ENCODE peak calls at places on chromosomes 7 and 10, in nine cellular contexts. V is astrocyte of the spinal cord, E is coronary artery, M is GM13977, D is brain microvascular endothelial cell, B is OCI-LY7, R is neural crest cell, P is GM23338, Q is RWPE2. O is an unnamed sample.
A peak's percentile ranks its signal among the peaks of the same experiment; 100 is the strongest.

GRCh38 chr10:65611592-65611991 is 1314.2 kb upstream of the LRRTM3 start:
- DNase-seq in V (peak; percentile 24), E (no peak), M (no peak), D (peak; percentile 70), B (no peak), R (no peak), P (no peak), Q (no peak), O (no peak)

GRCh38 chr10:20959178-20959577 is 62.1 kb upstream of the NEBL start:
- DNase-seq in V (no peak), E (no peak), M (no peak), D (no peak), B (no peak), R (no peak), P (no peak), Q (no peak), O (no peak)

GRCh38 chr7:51152801-51153200 is 163.8 kb downstream of the COBL start:
- DNase-seq in V (no peak), E (no peak), M (no peak), D (no peak), B (no peak), R (no peak), P (peak; percentile 27), Q (no peak), O (no peak)

GRCh38 chr7:157990226-157990877 is 597.3 kb downstream of the PTPRN2 start:
- DNase-seq in V (no peak), E (no peak), M (no peak), D (no peak), B (no peak), R (no peak), P (no peak), Q (no peak), O (no peak)

GRCh38 chr7:85483205-85483604 is 296.3 kb upstream of the SEMA3D start:
- DNase-seq in V (peak; percentile 51), E (no peak), M (no peak), D (no peak), B (no peak), R (no peak), P (no peak), Q (no peak), O (peak; percentile 65)

GRCh38 chr10:72709041-72709440 is 17.1 kb downstream of the MCU start:
- DNase-seq in V (no peak), E (no peak), M (no peak), D (no peak), B (no peak), R (no peak), P (no peak), Q (no peak), O (no peak)

GRCh38 chr10:29109700-29110099 is 179.2 kb upstream of the LYZL1 start:
- DNase-seq in V (no peak), E (no peak), M (no peak), D (no peak), B (no peak), R (no peak), P (no peak), Q (no peak), O (no peak)

GRCh38 chr10:87598700-87599099 is 61.0 kb upstream of the PAPSS2 start:
- DNase-seq in V (no peak), E (no peak), M (no peak), D (no peak), B (no peak), R (no peak), P (no peak), Q (no peak), O (no peak)

GRCh38 chr7:4079366-4079765 is 602.7 kb upstream of the FOXK1 start:
- DNase-seq in V (no peak), E (no peak), M (no peak), D (no peak), B (no peak), R (no peak), P (no peak), Q (no peak), O (no peak)

GRCh38 chr10:28201666-28202400 is 101.0 kb downstream of the MPP7 start:
- DNase-seq in V (no peak), E (no peak), M (no peak), D (no peak), B (no peak), R (no peak), P (no peak), Q (no peak), O (no peak)

DNA sequence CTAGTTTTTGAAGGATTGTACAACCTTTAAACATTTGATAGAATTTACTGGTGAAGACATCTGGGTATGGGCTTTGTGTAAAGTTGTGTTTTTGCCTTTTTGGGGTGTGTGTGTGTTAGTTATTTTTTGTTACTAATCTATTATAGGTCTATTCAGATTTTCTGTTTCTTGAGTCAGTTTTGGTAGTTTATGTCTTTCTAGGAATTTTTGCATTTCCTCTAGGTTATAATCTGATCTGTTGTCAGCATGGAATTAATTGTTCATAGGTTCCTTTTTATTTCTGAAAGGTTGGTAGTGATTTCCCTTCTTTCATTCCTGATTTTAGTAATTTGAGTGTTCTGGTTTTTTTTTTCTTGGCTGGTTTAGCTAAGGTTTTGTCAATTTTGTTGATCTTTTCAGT is 17.7 kb downstream of the SEPTIN7 start:
- DNase-seq in V (no peak), E (no peak), M (no peak), D (no peak), B (no peak), R (no peak), P (no peak), Q (no peak), O (no peak)
- TF ChIP-seq CTCF in V (no peak), E (no peak), M (no peak), D (no peak), B (no peak), R (no peak), P (no peak), Q (no peak), O (no peak)

GRCh38 chr7:113113912-113114311 is 4.4 kb downstream of the SMIM30 start:
- DNase-seq in V (no peak), E (no peak), M (no peak), D (no peak), B (peak; percentile 41), R (no peak), P (peak; percentile 39), Q (no peak), O (no peak)
- TF ChIP-seq CTCF in V (peak; percentile 23), E (no peak), M (peak; percentile 21), D (peak; percentile 39), B (peak; percentile 49), R (no peak), P (peak; percentile 37), Q (no peak), O (peak; percentile 10)

DNA sequence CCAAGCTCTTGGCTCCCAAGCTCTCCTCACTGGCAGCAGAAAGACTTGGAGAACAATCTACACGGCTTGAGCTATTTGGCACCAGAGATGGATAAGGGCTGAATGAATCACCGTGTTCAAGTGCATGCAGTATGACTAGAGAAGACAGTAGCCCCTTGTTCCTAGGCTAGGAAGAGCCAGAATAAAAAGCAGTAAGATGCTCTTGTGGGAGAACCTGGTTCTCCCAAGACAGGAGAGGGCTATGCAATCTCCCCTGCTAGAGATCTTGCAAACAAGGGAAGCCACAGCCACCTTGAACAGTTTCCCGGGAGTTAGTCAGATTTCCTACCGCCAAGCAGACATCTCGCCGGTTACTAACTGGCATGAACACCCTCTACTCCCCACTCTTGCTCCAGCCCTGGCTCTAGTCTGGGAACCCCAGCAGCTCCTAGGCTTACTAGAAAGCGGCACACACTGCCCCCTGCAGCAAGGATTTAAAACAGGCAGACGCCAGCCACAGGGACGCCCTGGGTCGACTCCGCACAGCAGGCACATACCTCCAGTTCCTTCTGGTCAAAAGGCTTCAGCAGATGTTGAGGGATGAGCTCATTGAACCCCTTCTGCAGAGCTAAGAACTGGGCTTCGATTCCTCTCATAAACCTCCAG is 107.3 kb downstream of the SMURF1 start:
- DNase-seq in V (peak; percentile 75), E (no peak), M (no peak), D (peak; percentile 48), B (peak; percentile 16), R (peak; percentile 33), P (peak; percentile 86), Q (no peak), O (no peak)
- TF ChIP-seq CTCF in V (peak; percentile 53), E (no peak), M (peak; percentile 31), D (peak; percentile 70), B (peak; percentile 71), R (peak; percentile 51), P (peak; percentile 67), Q (no peak), O (peak; percentile 43)

DNA sequence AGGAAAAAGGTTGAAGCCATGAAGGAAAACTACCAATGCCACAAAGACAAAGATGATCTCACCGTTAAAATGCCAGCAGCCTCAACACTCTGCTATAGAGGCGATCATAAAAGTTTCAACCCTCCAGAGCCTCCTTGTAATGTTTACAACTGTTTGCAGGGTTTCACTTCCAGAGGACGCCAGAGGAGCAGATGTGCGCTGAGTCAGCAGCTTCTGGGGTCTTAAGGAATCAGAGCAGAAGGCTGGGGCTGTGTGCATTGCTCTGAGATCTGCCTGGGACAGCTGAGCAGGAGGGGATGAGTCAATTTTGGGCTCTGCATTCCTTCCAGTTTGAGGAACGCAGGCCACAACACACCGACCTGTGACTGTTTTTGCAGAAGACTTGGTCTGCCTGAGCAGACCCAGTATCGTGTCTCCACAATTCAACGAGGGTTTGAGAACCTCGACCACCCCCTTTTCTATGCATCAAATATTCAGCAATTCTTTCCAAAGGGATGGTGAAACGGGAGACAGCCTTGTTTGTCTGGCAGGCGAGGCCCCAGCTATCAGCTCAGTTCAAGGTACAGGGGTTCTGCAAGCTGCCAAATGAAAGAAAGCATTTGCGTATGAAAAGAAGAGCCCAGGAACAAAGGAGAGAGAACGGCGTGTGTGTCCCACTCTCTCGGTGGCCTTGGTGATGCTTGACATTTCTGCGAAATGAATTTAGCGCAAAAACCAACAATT is 98.1 kb downstream of the TMEM130 start:
- DNase-seq in V (peak; percentile 49), E (no peak), M (no peak), D (peak; percentile 31), B (peak; percentile 55), R (peak; percentile 9), P (peak; percentile 74), Q (no peak), O (peak; percentile 74)
- TF ChIP-seq CTCF in V (no peak), E (no peak), M (no peak), D (no peak), B (no peak), R (no peak), P (no peak), Q (no peak), O (no peak)